ENCODE peak calls at places on chromosome 13, in ten cellular contexts. W, L, Z, R, C, M, N, Q, U and F are unnamed samples.

GRCh38 chr13:48902421-48902820 is 73.3 kb upstream of the FNDC3A start:
- DNase-seq in W (no peak), Q (peak), M (peak), U (no peak), C (no peak), R (no peak), Z (no peak), L (no peak), N (no peak), F (no peak)

GRCh38 chr13:92823059-92823458 is 403.5 kb upstream of the GPC6 start:
- DNase-seq in U (no peak), R (no peak), M (no peak), W (no peak), N (no peak), Q (no peak), C (no peak), Z (no peak), L (no peak), F (no peak)

GRCh38 chr13:74452176-74452575 is 318.0 kb upstream of the KLF12 start:
- DNase-seq in Q (peak), C (no peak), Z (no peak), L (no peak), W (no peak), M (peak), R (no peak), U (no peak), N (no peak), F (no peak)

GRCh38 chr13:34065915-34066314 is 248.0 kb downstream of the RFC3 start:
- DNase-seq in W (no peak), R (no peak), Q (peak), M (no peak), L (no peak), C (no peak), Z (no peak), N (no peak), U (no peak), F (no peak)

GRCh38 chr13:47281981-47282380 is 385.1 kb upstream of the HTR2A start:
- DNase-seq in Z (no peak), U (no peak), Q (no peak), L (no peak), W (no peak), N (no peak), M (no peak), C (no peak), R (no peak), F (no peak)

GRCh38 chr13:98291658-98292057 is 114.6 kb upstream of the RNF113B start:
- DNase-seq in N (no peak), W (no peak), R (no peak), M (no peak), Q (no peak), U (no peak), C (no peak), Z (no peak), L (no peak), F (peak)

GRCh38 chr13:79149210-79149609 is 256.8 kb downstream of the RBM26 start:
- DNase-seq in N (no peak), U (no peak), W (no peak), L (no peak), R (no peak), C (no peak), Z (no peak), Q (no peak), M (no peak), F (no peak)

GRCh38 chr13:107351305-107351704 is 783.4 kb upstream of the ARGLU1 start:
- DNase-seq in N (no peak), Z (no peak), R (no peak), C (no peak), L (no peak), M (peak), W (no peak), U (no peak), Q (no peak), F (no peak)

GRCh38 chr13:99136427-99136954 is 64.2 kb upstream of the UBAC2 start:
- DNase-seq in W (no peak), U (no peak), Q (no peak), C (no peak), L (no peak), N (no peak), M (no peak), R (no peak), Z (no peak), F (no peak)

GRCh38 chr13:38687246-38688229 is 661 bp downstream of the FREM2 start:
- DNase-seq in Q (peak), L (no peak), R (no peak), C (no peak), M (no peak), U (peak), Z (no peak), N (no peak), W (no peak), F (peak)

GRCh38 chr13:89454736-89455135 is 1783.6 kb downstream of the SLITRK5 start:
- DNase-seq in N (no peak), R (no peak), L (no peak), Z (no peak), Q (peak), W (no peak), C (no peak), M (no peak), U (no peak), F (no peak)

GRCh38 chr13:36461472-36461871 is 29.2 kb downstream of the CCNA1 start:
- DNase-seq in M (no peak), L (no peak), W (no peak), U (no peak), C (no peak), Z (no peak), Q (no peak), R (no peak), N (no peak), F (no peak)

GRCh38 chr13:95100525-95101121 is 200.6 kb downstream of the ABCC4 start:
- DNase-seq in N (no peak), U (no peak), Z (no peak), R (no peak), L (no peak), Q (peak), C (no peak), W (no peak), M (peak), F (no peak)

GRCh38 chr13:31372454-31372853 is 172.7 kb downstream of the B3GLCT start:
- DNase-seq in R (no peak), N (no peak), L (peak), Z (no peak), C (no peak), M (no peak), U (no peak), Q (no peak), W (no peak), F (no peak)

GRCh38 chr13:100175078-100175802 is 86.3 kb downstream of the PCCA start:
- DNase-seq in R (no peak), L (no peak), Z (no peak), M (no peak), U (no peak), W (no peak), Q (no peak), C (no peak), N (no peak), F (no peak)

GRCh38 chr13:110419391-110419791 is 112.3 kb downstream of the COL4A2 start:
- DNase-seq in Q (peak), W (no peak), Z (no peak), C (no peak), L (no peak), R (no peak), U (no peak), N (no peak), M (peak), F (no peak)

GRCh38 chr13:73169971-73170370 is 111.2 kb downstream of the KLF5 start:
- DNase-seq in M (peak), L (peak), W (no peak), R (no peak), Z (no peak), C (no peak), U (no peak), N (no peak), Q (no peak), F (no peak)

GRCh38 chr13:51781246-51782022 is 22.5 kb downstream of the DHRS12 start:
- DNase-seq in Q (peak), M (peak), R (no peak), U (no peak), L (peak), N (no peak), Z (no peak), W (no peak), C (no peak), F (peak)

GRCh38 chr13:97335488-97336134 is 98.4 kb upstream of the RAP2A start:
- DNase-seq in R (no peak), Z (no peak), N (no peak), W (no peak), U (no peak), Q (no peak), L (no peak), C (no peak), M (peak), F (no peak)

GRCh38 chr13:90867336-90867683 is 480.2 kb upstream of the MIR17HG start:
- DNase-seq in C (peak), U (peak), Q (peak), W (peak), L (peak), N (no peak), R (no peak), Z (peak), M (peak), F (peak)

GRCh38 chr13:46354143-46355087 is 32.6 kb downstream of the RUBCNL start:
- DNase-seq in U (no peak), C (no peak), L (no peak), Q (peak), R (no peak), N (no peak), W (no peak), M (peak), Z (no peak), F (no peak)

GRCh38 chr13:79196366-79196765 is 209.7 kb downstream of the RBM26 start:
- DNase-seq in Z (no peak), L (no peak), U (no peak), R (no peak), C (no peak), W (no peak), N (no peak), Q (no peak), M (no peak), F (no peak)

GRCh38 chr13:48654511-48654910 is 782 bp downstream of the CYSLTR2 start:
- DNase-seq in W (no peak), Z (no peak), L (no peak), C (no peak), M (no peak), U (no peak), Q (no peak), N (no peak), R (no peak), F (no peak)

GRCh38 chr13:24013189-24013588 is 115.9 kb upstream of the C1QTNF9B start:
- DNase-seq in L (no peak), Z (no peak), R (no peak), Q (no peak), N (no peak), W (no peak), M (no peak), U (no peak), C (no peak), F (no peak)

GRCh38 chr13:70310720-70311119 is 202.5 kb upstream of the KLHL1 start:
- DNase-seq in M (peak), Z (no peak), L (peak), U (peak), N (no peak), Q (peak), C (no peak), R (no peak), W (peak), F (no peak)

GRCh38 chr13:68888832-68889231 is 1218.8 kb upstream of the ATXN8OS start:
- DNase-seq in Z (no peak), N (no peak), R (no peak), U (no peak), L (no peak), C (no peak), M (no peak), Q (peak), W (no peak), F (no peak)

GRCh38 chr13:76764429-76764828 is 121.8 kb downstream of the KCTD12 start:
- DNase-seq in C (no peak), N (no peak), R (no peak), Q (no peak), W (peak), L (no peak), M (peak), Z (peak), U (no peak), F (peak)

GRCh38 chr13:40439928-40440327 is 226.5 kb downstream of the FOXO1 start:
- DNase-seq in C (no peak), N (no peak), R (no peak), Z (peak), Q (no peak), L (peak), W (no peak), M (no peak), U (no peak), F (peak)

GRCh38 chr13:91576590-91576989 is 178.2 kb downstream of the GPC5 start:
- DNase-seq in U (no peak), C (no peak), R (no peak), M (no peak), N (no peak), Q (no peak), Z (no peak), W (peak), L (peak), F (no peak)

GRCh38 chr13:33494596-33495214 is 209.2 kb upstream of the STARD13 start:
- DNase-seq in R (no peak), W (no peak), M (peak), Q (peak), L (no peak), N (no peak), C (no peak), U (no peak), Z (no peak), F (no peak)

GRCh38 chr13:60538566-60538965 is 141.5 kb downstream of the TDRD3 start:
- DNase-seq in R (no peak), C (no peak), W (no peak), M (no peak), L (no peak), Q (no peak), N (no peak), Z (no peak), U (no peak), F (no peak)

GRCh38 chr13:71320452-71320851 is 546.6 kb downstream of the DACH1 start:
- DNase-seq in L (peak), M (peak), Q (peak), R (no peak), C (no peak), W (peak), U (peak), Z (no peak), N (no peak), F (no peak)

GRCh38 chr13:111184685-111185401 is 69.7 kb downstream of the ARHGEF7 start:
- DNase-seq in N (peak), U (peak), Z (no peak), Q (no peak), C (no peak), R (no peak), M (no peak), L (peak), W (no peak), F (no peak)

GRCh38 chr13:100214886-100215285 is 126.0 kb downstream of the PCCA start:
- DNase-seq in W (no peak), M (peak), Q (peak), L (no peak), U (no peak), Z (no peak), R (no peak), C (no peak), N (no peak), F (no peak)

GRCh38 chr13:41356788-41357187 is 45.7 kb downstream of the NAA16 start:
- DNase-seq in N (no peak), L (no peak), W (no peak), U (no peak), C (no peak), M (peak), Q (no peak), R (no peak), Z (no peak), F (no peak)

GRCh38 chr13:27125357-27126282 is 46.0 kb downstream of the USP12 start:
- DNase-seq in R (no peak), Q (peak), U (no peak), Z (no peak), C (no peak), N (no peak), W (no peak), M (no peak), L (no peak), F (no peak)

GRCh38 chr13:32969516-32969941 is 46.7 kb upstream of the KL start:
- DNase-seq in C (no peak), N (no peak), M (peak), Z (peak), W (no peak), L (no peak), Q (no peak), R (no peak), U (no peak), F (no peak)

DNA sequence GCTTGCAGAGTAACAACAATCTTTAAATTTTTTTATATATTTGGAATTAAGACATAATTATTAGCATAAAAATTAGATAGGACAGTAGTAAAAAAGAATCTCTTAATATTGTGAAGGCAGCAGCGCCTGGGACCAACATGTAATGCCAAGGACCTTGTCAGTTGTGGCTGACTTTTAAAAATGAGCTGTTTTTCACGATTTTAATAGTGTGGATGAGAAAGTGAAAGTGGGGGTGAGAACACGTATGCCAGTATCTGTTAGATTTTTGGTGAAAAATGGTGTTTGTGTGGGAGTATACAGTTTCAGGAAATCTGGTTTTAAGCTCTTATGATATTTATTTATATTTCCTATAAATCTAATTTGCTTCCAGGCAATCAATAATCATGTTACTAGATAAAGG is 125.2 kb downstream of the LMO7 start:
- DNase-seq in Z (no peak), N (no peak), C (no peak), Q (no peak), R (no peak), L (no peak), M (peak), U (no peak), W (no peak), F (no peak)
- H3K4me3 ChIP-seq in Z (peak), N (peak), C (peak), Q (peak), R (peak), L (no peak), M (peak), U (no peak), W (peak), F (no peak)

GRCh38 chr13:43786472-43786765 is 353 bp downstream of the ENOX1 start:
- DNase-seq in U (no peak), C (no peak), Z (no peak), N (no peak), W (peak), M (no peak), Q (no peak), L (no peak), R (no peak), F (no peak)
- H3K4me3 ChIP-seq in U (peak), C (peak), Z (peak), N (peak), W (peak), M (peak), Q (peak), L (peak), R (peak), F (peak)

GRCh38 chr13:102680133-102680717 is 14.6 kb downstream of the METTL21C start:
- DNase-seq in C (no peak), L (no peak), R (no peak), N (no peak), M (no peak), W (no peak), Q (no peak), Z (no peak), U (no peak), F (no peak)

GRCh38 chr13:102679449-102680132 is 15.3 kb downstream of the METTL21C start:
- DNase-seq in L (no peak), U (no peak), R (no peak), Q (no peak), W (no peak), M (no peak), Z (no peak), C (no peak), N (no peak), F (no peak)

GRCh38 chr13:102682727-102683126 is 12.1 kb downstream of the METTL21C start:
- DNase-seq in M (no peak), Z (no peak), R (no peak), L (no peak), C (no peak), W (no peak), Q (no peak), N (no peak), U (no peak), F (no peak)

GRCh38 chr13:102678339-102679122 is 16.3 kb downstream of the METTL21C start:
- DNase-seq in Q (no peak), R (no peak), N (no peak), C (no peak), W (no peak), L (no peak), U (no peak), Z (no peak), M (no peak), F (no peak)

GRCh38 chr13:102680842-102681725 is 13.8 kb downstream of the METTL21C start:
- DNase-seq in M (peak), L (peak), R (no peak), C (no peak), W (no peak), N (no peak), Q (no peak), Z (no peak), U (no peak), F (no peak)
- H3K4me3 ChIP-seq in M (no peak), L (no peak), R (no peak), C (no peak), W (no peak), N (no peak), Q (no peak), Z (no peak), U (no peak), F (no peak)

GRCh38 chr13:50596776-50597203 is 246.7 kb downstream of the DLEU7 start:
- DNase-seq in L (peak), C (no peak), R (no peak), N (no peak), Z (no peak), W (no peak), M (no peak), U (no peak), Q (no peak), F (no peak)

GRCh38 chr13:50599927-50600326 is 243.6 kb downstream of the DLEU7 start:
- DNase-seq in Q (no peak), R (no peak), C (no peak), Z (no peak), U (no peak), N (no peak), W (no peak), L (no peak), M (no peak), F (no peak)

GRCh38 chr13:50596103-50596502 is 247.4 kb downstream of the DLEU7 start:
- DNase-seq in L (peak), N (no peak), C (no peak), Q (no peak), R (no peak), U (no peak), M (no peak), W (no peak), Z (no peak), F (no peak)

GRCh38 chr13:50599046-50599445 is 244.4 kb downstream of the DLEU7 start:
- DNase-seq in N (no peak), Q (no peak), Z (no peak), U (no peak), W (no peak), L (peak), R (no peak), M (no peak), C (no peak), F (no peak)

GRCh38 chr13:50598338-50598737 is 245.2 kb downstream of the DLEU7 start:
- DNase-seq in U (no peak), Z (no peak), M (no peak), Q (no peak), R (no peak), N (peak), C (no peak), W (no peak), L (peak), F (no peak)
- H3K4me3 ChIP-seq in U (no peak), Z (no peak), M (no peak), Q (no peak), R (no peak), N (no peak), C (no peak), W (no peak), L (peak), F (no peak)

GRCh38 chr13:87677334-87678234 is 6.4 kb downstream of the SLITRK5 start:
- DNase-seq in N (no peak), L (peak), M (no peak), W (no peak), Q (no peak), R (no peak), U (peak), Z (no peak), C (no peak), F (peak)
- H3K4me3 ChIP-seq in N (peak), L (peak), M (peak), W (peak), Q (peak), R (peak), U (peak), Z (peak), C (peak), F (peak)

DNA sequence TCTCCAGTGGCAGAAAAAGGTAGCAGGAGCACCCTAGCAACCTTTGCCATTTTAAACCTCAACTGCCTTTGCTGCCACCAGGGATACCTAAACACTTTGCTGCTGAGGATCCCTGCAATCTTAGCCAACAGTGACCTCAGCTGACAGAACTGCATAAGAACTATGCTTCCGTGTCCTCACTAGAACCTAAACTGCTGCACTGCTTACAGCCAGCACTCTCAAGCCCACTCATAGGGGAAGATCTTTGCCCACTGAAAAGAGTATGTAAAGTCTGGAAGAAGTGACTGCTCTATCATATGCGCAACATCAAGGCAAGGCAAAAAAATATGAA is 270.0 kb upstream of the PCDH20 start:
- DNase-seq in Q (no peak), Z (no peak), W (no peak), C (no peak), N (no peak), R (no peak), M (peak), L (no peak), U (no peak), F (no peak)
- H3K4me3 ChIP-seq in Q (no peak), Z (no peak), W (no peak), C (no peak), N (no peak), R (no peak), M (no peak), L (no peak), U (no peak), F (no peak)

GRCh38 chr13:112330479-112331407 is 45.4 kb upstream of the SPACA7 start:
- DNase-seq in L (no peak), M (no peak), C (no peak), Z (no peak), U (no peak), Q (no peak), N (no peak), R (no peak), W (no peak), F (no peak)

GRCh38 chr13:112332727-112333126 is 43.4 kb upstream of the SPACA7 start:
- DNase-seq in C (no peak), L (no peak), N (no peak), Z (no peak), Q (no peak), W (no peak), U (no peak), M (no peak), R (no peak), F (no peak)

GRCh38 chr13:112333756-112334543 is 42.2 kb upstream of the SPACA7 start:
- DNase-seq in M (no peak), U (no peak), R (no peak), Q (no peak), W (no peak), L (no peak), C (no peak), Z (no peak), N (no peak), F (no peak)

GRCh38 chr13:112330066-112330465 is 46.1 kb upstream of the SPACA7 start:
- DNase-seq in U (no peak), W (no peak), Q (no peak), L (no peak), M (no peak), R (no peak), Z (no peak), N (no peak), C (no peak), F (no peak)

GRCh38 chr13:112331675-112332074 is 44.5 kb upstream of the SPACA7 start:
- DNase-seq in R (no peak), C (no peak), Z (no peak), W (no peak), N (no peak), Q (no peak), M (no peak), L (no peak), U (no peak), F (no peak)
- H3K4me3 ChIP-seq in R (no peak), C (no peak), Z (no peak), W (no peak), N (no peak), Q (no peak), M (no peak), L (no peak), U (no peak), F (no peak)